ENCODE peak calls at places on chromosome 14, in eight cellular contexts. X, A, Z, R, F, W, E and S are unnamed samples.

GRCh38 chr14:23119362-23120327 is 590 bp upstream of the CEBPE start:
- DNase-seq in X (no peak), A (no peak), Z (no peak), R (no peak), F (no peak), W (no peak), E (no peak), S (no peak)

GRCh38 chr14:67268456-67269115 is 27.4 kb downstream of the PALS1 start:
- DNase-seq in X (no peak), A (no peak), Z (no peak), R (no peak), F (no peak), W (no peak), E (no peak), S (no peak)

GRCh38 chr14:72254940-72255472 is 322.8 kb downstream of the RGS6 start:
- DNase-seq in X (no peak), A (no peak), Z (no peak), R (no peak), F (no peak), W (no peak), E (no peak), S (no peak)

GRCh38 chr14:104436047-104436531 is 143.5 kb upstream of the C14orf180 start:
- DNase-seq in X (peak; percentile 55), A (peak; percentile 48), Z (no peak), R (no peak), F (no peak), W (no peak), E (no peak), S (no peak)

GRCh38 chr14:74571901-74572828 is 39.9 kb downstream of the LTBP2 start:
- DNase-seq in X (peak; percentile 100), A (no peak), Z (no peak), R (no peak), F (peak; percentile 96), W (no peak), E (peak; percentile 65), S (no peak)

GRCh38 chr14:91599966-91600365 is 89.9 kb upstream of the PPP4R3A start:
- DNase-seq in X (no peak), A (no peak), Z (no peak), R (no peak), F (no peak), W (no peak), E (no peak), S (no peak)

GRCh38 chr14:31139301-31139847 is 68.2 kb downstream of the HECTD1 start:
- DNase-seq in X (no peak), A (no peak), Z (no peak), R (no peak), F (no peak), W (no peak), E (no peak), S (no peak)

GRCh38 chr14:54893151-54893760 is 9.4 kb downstream of the GCH1 start:
- DNase-seq in X (peak; percentile 80), A (no peak), Z (no peak), R (no peak), F (peak; percentile 45), W (no peak), E (no peak), S (no peak)

GRCh38 chr14:53462931-53463778 is 310.0 kb upstream of the DDHD1 start:
- DNase-seq in X (no peak), A (no peak), Z (no peak), R (no peak), F (no peak), W (no peak), E (peak; percentile 41), S (no peak)

GRCh38 chr14:52790011-52790755 is 1.2 kb downstream of the GNPNAT1 start:
- DNase-seq in X (no peak), A (no peak), Z (no peak), R (no peak), F (no peak), W (no peak), E (no peak), S (no peak)

GRCh38 chr14:40053396-40053795 is 621.2 kb upstream of the FBXO33 start:
- DNase-seq in X (no peak), A (no peak), Z (no peak), R (no peak), F (no peak), W (no peak), E (no peak), S (no peak)

GRCh38 chr14:68820536-68820935 is 27.7 kb upstream of the ZFP36L1 start:
- DNase-seq in X (no peak), A (no peak), Z (no peak), R (no peak), F (no peak), W (no peak), E (no peak), S (no peak)

GRCh38 chr14:78598046-78598652 is 428.0 kb downstream of the NRXN3 start:
- DNase-seq in X (peak; percentile 52), A (peak; percentile 46), Z (peak; percentile 2), R (peak; percentile 2), F (no peak), W (no peak), E (peak; percentile 59), S (peak; percentile 27)

GRCh38 chr14:51472881-51473280 is 178.8 kb upstream of the FRMD6 start:
- DNase-seq in X (no peak), A (no peak), Z (no peak), R (no peak), F (no peak), W (no peak), E (no peak), S (no peak)

GRCh38 chr14:69038449-69039286 is 59.6 kb upstream of the ACTN1 start:
- DNase-seq in X (peak; percentile 92), A (no peak), Z (no peak), R (no peak), F (no peak), W (no peak), E (no peak), S (no peak)

GRCh38 chr14:90808759-90809529 is 7.3 kb downstream of the TTC7B start:
- DNase-seq in X (peak; percentile 47), A (no peak), Z (no peak), R (no peak), F (no peak), W (no peak), E (no peak), S (no peak)

GRCh38 chr14:78970677-78971076 is 800.5 kb downstream of the NRXN3 start:
- DNase-seq in X (no peak), A (no peak), Z (no peak), R (no peak), F (no peak), W (no peak), E (no peak), S (no peak)

GRCh38 chr14:72588521-72588920 is 305.4 kb downstream of the DPF3 start:
- DNase-seq in X (no peak), A (no peak), Z (no peak), R (no peak), F (no peak), W (no peak), E (no peak), S (no peak)

GRCh38 chr14:73180385-73180805 is 44.1 kb downstream of the PSEN1 start:
- DNase-seq in X (peak; percentile 92), A (no peak), Z (no peak), R (no peak), F (no peak), W (no peak), E (no peak), S (no peak)

GRCh38 chr14:31229638-31230229 is 22.1 kb upstream of the HECTD1 start:
- DNase-seq in X (peak; percentile 99), A (peak; percentile 79), Z (no peak), R (no peak), F (peak; percentile 20), W (peak; percentile 12), E (no peak), S (peak; percentile 89)

GRCh38 chr14:101962503-101962874 is 1.9 kb upstream of the DYNC1H1 start:
- DNase-seq in X (peak; percentile 91), A (no peak), Z (no peak), R (no peak), F (peak; percentile 77), W (no peak), E (peak; percentile 61), S (no peak)

GRCh38 chr14:68547305-68548193 is 245.3 kb downstream of the ZFP36L1 start:
- DNase-seq in X (peak; percentile 87), A (peak; percentile 84), Z (no peak), R (no peak), F (peak; percentile 85), W (no peak), E (no peak), S (peak; percentile 42)

GRCh38 chr14:69506241-69506595 is 21.7 kb downstream of the PLEKHD1 start:
- DNase-seq in X (no peak), A (no peak), Z (no peak), R (no peak), F (no peak), W (no peak), E (no peak), S (no peak)

GRCh38 chr14:24369907-24370687 is 2.1 kb downstream of the NFATC4 start:
- DNase-seq in X (no peak), A (no peak), Z (no peak), R (no peak), F (no peak), W (no peak), E (no peak), S (no peak)

GRCh38 chr14:65850429-65851145 is 438.1 kb downstream of the FUT8 start:
- DNase-seq in X (no peak), A (no peak), Z (peak; percentile 25), R (peak; percentile 45), F (no peak), W (no peak), E (no peak), S (no peak)

GRCh38 chr14:68033533-68033932 is 214.0 kb downstream of the RAD51B start:
- DNase-seq in X (no peak), A (no peak), Z (no peak), R (no peak), F (no peak), W (no peak), E (no peak), S (no peak)

GRCh38 chr14:50605776-50606175 is 45.8 kb downstream of the ATL1 start:
- DNase-seq in X (peak; percentile 47), A (no peak), Z (no peak), R (no peak), F (no peak), W (no peak), E (no peak), S (no peak)